ENCODE peak calls at places on chromosomes 1 and 21, in five cellular contexts. G is ecto neural progenitor cell, B is EH, P is NCI-H2081, F is HTR-8/SVneo. K is an unnamed sample.

GRCh38 chr1:23217421-23218115 is at the start of gene HTR1D:
- DNase-seq in G (peak), B (no peak), P (no peak), F (peak), K (no peak)

GRCh38 chr1:201903135-201903534 is 14.4 kb downstream of the SHISA4 start:
- DNase-seq in F (no peak), P (no peak), G (no peak), B (peak), K (no peak)

GRCh38 chr1:233738396-233738795 is 124.5 kb downstream of the KCNK1 start:
- DNase-seq in B (no peak), P (no peak), G (no peak), F (no peak), K (no peak)

GRCh38 chr1:183164350-183164749 is 21.7 kb upstream of the LAMC2 start:
- DNase-seq in G (peak), B (peak), F (peak), P (no peak), K (no peak)

GRCh38 chr1:27536767-27537166 is 46.8 kb upstream of the WASF2 start:
- DNase-seq in G (peak), P (no peak), B (peak), F (no peak), K (peak)

GRCh38 chr1:247747616-247748015 is 325 bp downstream of the OR14A2 start:
- DNase-seq in P (no peak), G (no peak), F (peak), B (peak), K (no peak)

GRCh38 chr1:9628541-9629444 is 22.7 kb upstream of the PIK3CD start:
- DNase-seq in B (no peak), G (no peak), F (no peak), P (no peak), K (no peak)

GRCh38 chr1:174198192-174198591 is 38.9 kb downstream of the RABGAP1L start:
- DNase-seq in F (no peak), G (no peak), P (no peak), B (no peak), K (no peak)

GRCh38 chr1:235313931-235314678 is 13.9 kb downstream of the ARID4B start:
- DNase-seq in P (no peak), B (no peak), G (no peak), F (no peak), K (no peak)

GRCh38 chr1:192852001-192852400 is 43.2 kb downstream of the RGS2 start:
- DNase-seq in B (no peak), F (no peak), G (no peak), P (peak), K (peak)

GRCh38 chr1:151619489-151620093 is 7.7 kb downstream of the SNX27 start:
- DNase-seq in F (no peak), G (no peak), B (peak), P (no peak), K (no peak)

GRCh38 chr21:45900034-45900868 is 81.3 kb upstream of the COL6A1 start:
- DNase-seq in F (no peak), B (no peak), G (no peak), P (no peak), K (no peak)

GRCh38 chr1:211825990-211826389 is 4.6 kb downstream of the LPGAT1 start:
- DNase-seq in P (no peak), B (peak), G (no peak), F (peak), K (no peak)

GRCh38 chr1:39970274-39970673 is 15.3 kb downstream of the MFSD2A start:
- DNase-seq in G (no peak), F (no peak), B (no peak), P (no peak), K (no peak)

GRCh38 chr1:161763522-161764098 is 2.5 kb upstream of the ATF6 start:
- DNase-seq in G (no peak), P (no peak), B (peak), F (no peak), K (peak)

GRCh38 chr1:215082532-215083407 is at the start of gene KCNK2:
- DNase-seq in B (peak), P (peak), G (peak), F (peak), K (peak)

GRCh38 chr1:34272152-34272551 is 95.4 kb downstream of the C1orf94 start:
- DNase-seq in F (no peak), G (no peak), B (no peak), P (no peak), K (no peak)

GRCh38 chr1:183244466-183244865 is 58.4 kb downstream of the LAMC2 start:
- DNase-seq in F (no peak), B (peak), G (peak), P (no peak), K (no peak)

GRCh38 chr1:77139389-77139788 is 79.8 kb downstream of the PIGK start:
- DNase-seq in B (no peak), P (no peak), G (no peak), F (no peak), K (no peak)

GRCh38 chr1:31886866-31887265 is 51.3 kb downstream of the PTP4A2 start:
- DNase-seq in F (no peak), P (no peak), B (no peak), G (no peak), K (no peak)

GRCh38 chr1:201693019-201693372 is 136.0 kb upstream of the IPO9 start:
- DNase-seq in G (no peak), B (no peak), F (no peak), P (peak), K (no peak)

GRCh38 chr1:34162852-34163766 is 1.9 kb downstream of the CSMD2 start:
- DNase-seq in P (peak), B (peak), F (peak), G (peak), K (peak)

GRCh38 chr1:33060579-33061083 is 20.3 kb upstream of the AZIN2 start:
- DNase-seq in B (peak), G (no peak), F (peak), P (no peak), K (no peak)

GRCh38 chr1:231796141-231796540 is 169.6 kb downstream of the DISC1 start:
- DNase-seq in P (no peak), G (no peak), B (no peak), F (no peak), K (no peak)

GRCh38 chr1:41380979-41381690 is 19.9 kb downstream of the FOXO6 start:
- DNase-seq in G (no peak), F (no peak), B (no peak), P (peak), K (peak)

GRCh38 chr1:215730600-215730999 is 163.5 kb downstream of the KCTD3 start:
- DNase-seq in P (no peak), F (no peak), B (no peak), G (no peak), K (no peak)

GRCh38 chr1:13228343-13228781 is 2.4 kb upstream of the PRAMEF18 start:
- DNase-seq in F (no peak), P (no peak), G (no peak), B (no peak), K (no peak)

GRCh38 chr1:82161651-82162238 is 361.0 kb downstream of the ADGRL2 start:
- DNase-seq in F (peak), G (no peak), B (no peak), P (no peak), K (no peak)

GRCh38 chr1:159132271-159132881 is 39.0 kb upstream of the CADM3 start:
- DNase-seq in P (peak), G (peak), F (peak), B (peak), K (peak)

GRCh38 chr1:232549998-232550397 is 79.9 kb downstream of the SIPA1L2 start:
- DNase-seq in F (no peak), G (no peak), P (no peak), B (no peak), K (no peak)

GRCh38 chr21:44805226-44805625 is 3.6 kb upstream of the UBE2G2 start:
- DNase-seq in F (no peak), B (no peak), P (no peak), G (no peak), K (no peak)

GRCh38 chr1:85289207-85289847 is 12.9 kb upstream of the BCL10 start:
- DNase-seq in F (no peak), B (peak), P (no peak), G (no peak), K (no peak)

GRCh38 chr1:1928231-1929101 is 9.4 kb upstream of the TMEM52 start:
- DNase-seq in B (no peak), P (no peak), F (no peak), G (peak), K (no peak)